ENCODE peak calls at places on chromosome 22, in six cellular contexts. Q is choroid plexus epithelial cell, W is lower lobe of right lung, C is right cardiac atrium, I is fibroblast of lung, X is A549. Z is an unnamed sample.
A peak's percentile ranks its signal among the peaks of the same experiment; 100 is the strongest.

GRCh38 chr22:29152381-29153138 is 53.1 kb upstream of the EMID1 start:
- DNase-seq in I (no peak), X (no peak), Q (peak; percentile 16), C (peak; percentile 84), W (no peak), Z (no peak)

GRCh38 chr22:38963872-38964271 is 6.5 kb downstream of the APOBEC3A start:
- DNase-seq in I (no peak), W (no peak), C (no peak), Q (no peak), X (peak; percentile 46), Z (no peak)

GRCh38 chr22:21025266-21025665 is 7.1 kb downstream of the SLC7A4 start:
- DNase-seq in X (no peak), Q (no peak), C (no peak), I (no peak), W (no peak), Z (no peak)

GRCh38 chr22:20783844-20784723 is 10.2 kb downstream of the SERPIND1 start:
- DNase-seq in C (no peak), Q (peak; percentile 86), W (no peak), I (peak; percentile 72), X (peak; percentile 62), Z (peak; percentile 38)

GRCh38 chr22:48559647-48560388 is 1267.9 kb downstream of the BRD1 start:
- DNase-seq in Q (no peak), X (no peak), I (no peak), W (no peak), C (peak; percentile 30), Z (no peak)

GRCh38 chr22:38715176-38715764 is 9.5 kb downstream of the GTPBP1 start:
- DNase-seq in I (no peak), Q (no peak), W (no peak), C (no peak), X (no peak), Z (no peak)

GRCh38 chr22:21947040-21948014 is 5.3 kb downstream of the PPM1F start:
- DNase-seq in W (no peak), I (peak; percentile 61), X (peak; percentile 22), Q (peak; percentile 72), C (peak; percentile 70), Z (no peak)

GRCh38 chr22:29336751-29337490 is 21.4 kb upstream of the RASL10A start:
- DNase-seq in X (no peak), C (no peak), I (no peak), W (no peak), Q (no peak), Z (no peak)

GRCh38 chr22:37476389-37477329 is 9.5 kb downstream of the MFNG start:
- DNase-seq in C (no peak), I (no peak), Q (no peak), X (no peak), W (no peak), Z (no peak)

GRCh38 chr22:42301072-42301741 is 30.8 kb upstream of the TCF20 start:
- DNase-seq in W (no peak), C (no peak), X (no peak), I (no peak), Q (no peak), Z (no peak)

GRCh38 chr22:17912942-17913704 is 111.2 kb downstream of the MICAL3 start:
- DNase-seq in I (no peak), X (no peak), W (no peak), C (peak; percentile 60), Q (no peak), Z (no peak)

GRCh38 chr22:32444068-32444467 is 20.2 kb downstream of the BPIFC start:
- DNase-seq in C (no peak), X (peak; percentile 59), W (no peak), I (no peak), Q (peak; percentile 23), Z (no peak)

GRCh38 chr22:40620464-40621046 is 16.0 kb downstream of the MRTFA start:
- DNase-seq in W (no peak), Q (peak; percentile 45), I (peak; percentile 21), C (no peak), X (peak; percentile 29), Z (no peak)

GRCh38 chr22:33796494-33796893 is 123.8 kb downstream of the LARGE1 start:
- DNase-seq in C (no peak), Q (no peak), I (no peak), W (no peak), X (no peak), Z (no peak)

GRCh38 chr22:47474464-47474863 is 712.0 kb downstream of the TBC1D22A start:
- DNase-seq in Q (peak; percentile 0), W (no peak), I (peak; percentile 59), C (no peak), X (no peak), Z (no peak)

GRCh38 chr22:30705710-30706651 is 11.3 kb downstream of the OSBP2 start:
- DNase-seq in I (peak; percentile 74), W (no peak), X (no peak), Q (peak; percentile 28), C (no peak), Z (peak; percentile 20)

GRCh38 chr22:49506010-49506400 is 321.7 kb downstream of the BRD1 start:
- DNase-seq in X (no peak), C (no peak), W (no peak), I (no peak), Q (no peak), Z (no peak)

GRCh38 chr22:36724836-36725235 is 21.3 kb upstream of the CACNG2 start:
- DNase-seq in C (no peak), Q (no peak), X (no peak), W (no peak), I (no peak), Z (no peak)

GRCh38 chr22:17057959-17058814 is 26.6 kb upstream of the IL17RA start:
- DNase-seq in X (peak; percentile 68), Q (peak; percentile 85), C (peak; percentile 70), W (peak; percentile 56), I (peak; percentile 72), Z (peak; percentile 30)

GRCh38 chr22:39153220-39153860 is 860 bp upstream of the CBX7 start:
- DNase-seq in W (peak; percentile 49), X (no peak), C (no peak), I (no peak), Q (no peak), Z (no peak)

GRCh38 chr22:22085702-22086500 is 103.3 kb upstream of the TOP3B start:
- DNase-seq in Q (peak; percentile 37), X (no peak), C (no peak), I (no peak), W (no peak), Z (no peak)

GRCh38 chr22:48071305-48071704 is 1308.9 kb downstream of the TBC1D22A start:
- DNase-seq in W (no peak), C (no peak), I (no peak), Q (no peak), X (no peak), Z (no peak)

GRCh38 chr22:36486619-36487384 is 5.4 kb upstream of the TXN2 start:
- DNase-seq in Q (peak; percentile 75), I (peak; percentile 61), C (peak; percentile 71), W (no peak), X (peak; percentile 49), Z (peak; percentile 76)

GRCh38 chr22:42933783-42934144 is 76.7 kb upstream of the ARFGAP3 start:
- DNase-seq in W (no peak), C (no peak), I (peak; percentile 96), X (peak; percentile 73), Q (peak; percentile 97), Z (no peak)

GRCh38 chr22:45935573-45935972 is 41.4 kb downstream of the WNT7B start:
- DNase-seq in Q (no peak), I (no peak), C (no peak), X (no peak), W (no peak), Z (no peak)
- H3K4me3 ChIP-seq in Q (no peak overlapping the region), I (no peak overlapping the region), C (no peak overlapping the region), X (peak overlapping the region; percentile 34), W (no peak overlapping the region), Z (no peak overlapping the region)

DNA sequence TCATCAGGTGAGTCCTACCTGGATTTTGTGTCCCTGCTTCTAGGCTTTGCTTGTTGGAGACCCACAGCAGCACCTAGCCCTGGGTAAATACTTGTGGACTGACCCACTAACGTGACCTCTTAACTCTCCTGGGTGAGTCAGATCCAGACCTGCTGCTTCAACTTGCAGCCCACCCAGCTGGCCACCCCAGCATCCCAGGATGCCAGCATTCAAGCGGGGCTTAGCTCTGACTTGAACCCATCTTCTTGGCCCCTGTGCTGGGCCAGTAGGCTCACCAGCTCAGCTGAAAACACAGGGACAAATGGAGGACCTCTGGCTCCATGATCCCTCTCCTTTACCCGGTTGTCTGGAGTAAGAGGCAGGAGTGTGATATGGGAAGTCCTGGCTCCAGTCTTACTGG is 33.5 kb downstream of the PARVG start:
- DNase-seq in X (no peak), Q (no peak), I (no peak), C (no peak), W (no peak), Z (no peak)
- H3K4me3 ChIP-seq in X (no peak overlapping the region), Q (no peak overlapping the region), I (no peak overlapping the region), C (no peak overlapping the region), W (no peak overlapping the region), Z (no peak overlapping the region)

DNA sequence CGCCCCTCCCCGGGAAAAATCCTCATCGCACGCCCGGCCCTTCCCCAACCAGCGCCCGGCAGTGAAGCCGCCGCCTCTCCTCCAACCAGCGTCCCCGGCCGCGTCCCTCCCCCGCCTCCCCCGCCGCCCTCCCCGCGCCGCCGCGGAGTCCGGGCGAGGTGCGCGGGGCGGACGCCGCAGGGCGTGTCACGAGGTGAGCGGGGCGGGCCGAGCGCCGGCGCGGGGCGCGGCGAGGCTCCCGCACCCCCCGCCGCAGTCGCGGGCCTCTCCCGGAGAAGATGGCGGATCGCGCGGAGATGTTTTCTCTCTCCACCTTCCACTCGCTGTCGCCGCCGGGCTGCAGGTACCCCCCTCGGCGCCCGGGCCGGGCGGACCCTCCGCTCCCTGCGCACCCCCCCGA is at the start of gene MAPK8IP2:
- DNase-seq in X (no peak), I (no peak), C (peak; percentile 50), Q (no peak), W (no peak), Z (no peak)
- H3K4me3 ChIP-seq in X (peak within 1 kb of the TSS; percentile 56), I (peak within 1 kb of the TSS; percentile 12), C (peak within 1 kb of the TSS; percentile 78), Q (peak within 1 kb of the TSS; percentile 30), W (peak within 1 kb of the TSS; percentile 39), Z (no peak within 1 kb of the TSS)

GRCh38 chr22:23565942-23566715 is 14.0 kb downstream of the IGLL1 start:
- DNase-seq in I (no peak), C (peak; percentile 64), Q (no peak), X (no peak), W (no peak), Z (no peak)

GRCh38 chr22:23566716-23567475 is 13.2 kb downstream of the IGLL1 start:
- DNase-seq in C (peak; percentile 37), W (no peak), X (no peak), Q (no peak), I (no peak), Z (no peak)

GRCh38 chr22:23563111-23563510 is 17.0 kb downstream of the IGLL1 start:
- DNase-seq in C (no peak), X (no peak), I (no peak), W (no peak), Q (no peak), Z (no peak)

GRCh38 chr22:23564276-23564675 is 15.8 kb downstream of the IGLL1 start:
- DNase-seq in W (no peak), C (no peak), X (no peak), I (no peak), Q (no peak), Z (no peak)

DNA sequence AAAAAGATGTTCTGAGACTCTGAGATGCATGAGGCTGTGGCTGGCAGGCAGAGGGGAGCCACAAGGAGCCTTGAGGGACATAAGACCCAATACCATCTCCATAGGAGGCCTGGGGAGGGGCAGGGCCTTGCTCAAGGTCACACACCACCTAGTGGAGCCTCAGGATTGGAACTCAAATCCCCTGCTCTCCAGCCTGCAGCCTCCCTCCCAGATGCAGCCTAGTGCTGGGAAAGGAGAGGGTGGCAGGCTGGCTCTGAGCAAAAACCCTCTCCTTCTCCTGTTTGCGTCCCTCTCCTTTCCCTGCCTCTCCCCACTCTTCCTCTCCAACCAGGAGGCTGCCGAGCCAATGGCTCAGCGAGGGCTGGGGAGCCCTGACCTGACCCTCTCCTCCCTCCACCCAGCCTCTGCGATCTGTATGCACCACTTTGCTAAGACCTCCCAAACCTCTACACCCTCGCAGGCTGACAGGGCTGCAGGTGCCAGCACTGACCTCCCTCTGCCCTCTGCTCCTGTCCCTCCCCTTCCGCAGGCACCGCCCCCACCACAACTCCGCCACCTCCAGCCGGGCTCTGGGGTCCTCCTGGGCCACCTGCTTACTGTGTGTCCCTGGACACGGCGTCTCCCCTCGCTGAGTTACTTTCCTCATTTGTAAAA is 14.7 kb downstream of the IGLL1 start:
- DNase-seq in C (no peak), Q (peak; percentile 6), I (no peak), W (no peak), X (peak; percentile 22), Z (no peak)
- H3K4me3 ChIP-seq in C (peak overlapping the region; percentile 57), Q (no peak overlapping the region), I (no peak overlapping the region), W (peak overlapping the region; percentile 48), X (peak overlapping the region; percentile 37), Z (no peak overlapping the region)

Z was measured in CD4-positive, CD25-positive, alpha-beta regulatory T cell.